ENCODE peak calls at places on chromosome 4, in ten cellular contexts. E is central memory CD4-positive, alpha-beta T cell; H is hepatic stellate cell; N is fibroblast of lung; R is endothelial cell; S is stimulated activated CD4-positive, alpha-beta T cell treated with anti-CD3 and anti-CD28 coated beads, Interleukin-1b, Interleukin-23, amount 100 ng/mL, for 1 hour; A is esophagus muscularis mucosa; L is heart left ventricle; J is Calu3; B is OCI-LY7. Y is an unnamed sample.

GRCh38 chr4:120007171-120007894 is 59.3 kb downstream of the MAD2L1 start:
- DNase-seq in S (no peak), B (no peak), H (peak), R (no peak), L (no peak), N (peak), A (no peak), E (no peak), J (peak), Y (no peak)

GRCh38 chr4:4225915-4226605 is 669 bp downstream of the OTOP1 start:
- DNase-seq in J (no peak), N (no peak), S (no peak), R (no peak), A (no peak), E (no peak), H (no peak), B (no peak), L (no peak), Y (no peak)

GRCh38 chr4:85607624-85608023 is 132.7 kb downstream of the ARHGAP24 start:
- DNase-seq in R (no peak), N (no peak), L (no peak), A (no peak), S (no peak), E (no peak), H (no peak), J (no peak), B (peak), Y (peak)

GRCh38 chr4:83552924-83553323 is 17.0 kb downstream of the GPAT3 start:
- DNase-seq in N (peak), R (no peak), E (no peak), H (peak), J (no peak), S (no peak), L (no peak), B (no peak), A (no peak), Y (no peak)

GRCh38 chr4:63921561-63921960 is 487.7 kb downstream of the TECRL start:
- DNase-seq in A (no peak), N (no peak), B (no peak), R (no peak), E (no peak), S (no peak), H (no peak), L (no peak), J (no peak), Y (no peak)

GRCh38 chr4:1406946-1407656 is 859 bp upstream of the NKX1-1 start:
- DNase-seq in E (no peak), B (no peak), S (no peak), L (no peak), N (no peak), R (no peak), A (no peak), H (no peak), J (no peak), Y (no peak)

GRCh38 chr4:20603671-20604313 is 96.5 kb upstream of the PACRGL start:
- DNase-seq in B (no peak), R (no peak), J (no peak), S (no peak), A (no peak), L (no peak), E (no peak), H (no peak), N (peak), Y (no peak)

GRCh38 chr4:155208258-155209054 is at the start of gene NPY2R:
- DNase-seq in J (no peak), B (no peak), N (no peak), E (no peak), L (peak), S (no peak), R (peak), A (no peak), H (no peak), Y (no peak)

GRCh38 chr4:186137193-186137792 is 32.8 kb downstream of the FAM149A start:
- DNase-seq in E (no peak), N (peak), L (no peak), H (peak), J (no peak), S (no peak), R (no peak), B (peak), A (peak), Y (peak)

GRCh38 chr4:182380701-182381295 is 137.6 kb downstream of the TENM3 start:
- DNase-seq in A (no peak), S (no peak), H (no peak), L (no peak), R (no peak), N (peak), B (no peak), J (no peak), E (no peak), Y (no peak)